ENCODE peak calls at places on chromosomes 1 and 21, in eight cellular contexts. N is NT2/D1; B is body of pancreas; O is HCT116; M is A549; E is heart right ventricle; I is BE2C; T is effector memory CD4-positive, alpha-beta T cell. G is an unnamed sample.

GRCh38 chr1:107379826-107380225 is 239.0 kb downstream of the NTNG1 start:
- DNase-seq in I (no peak), O (no peak), N (no peak), E (no peak), M (no peak), B (no peak), T (no peak), G (no peak)

GRCh38 chr1:101238681-101239094 is 1.9 kb downstream of the S1PR1 start:
- DNase-seq in I (peak; percentile 90), E (peak; percentile 93), T (peak; percentile 68), M (peak; percentile 66), B (peak; percentile 80), O (peak; percentile 71), N (peak; percentile 78), G (peak; percentile 89)

GRCh38 chr1:156504062-156504813 is 3.7 kb upstream of the MEF2D start:
- DNase-seq in E (no peak), B (no peak), M (peak; percentile 62), T (no peak), N (no peak), I (no peak), O (no peak), G (no peak)

GRCh38 chr1:151294748-151295462 is 12.8 kb downstream of the ZNF687 start:
- DNase-seq in N (peak; percentile 87), I (no peak), E (no peak), T (no peak), O (no peak), M (no peak), B (no peak), G (no peak)

GRCh38 chr1:15469836-15470495 is 5.9 kb upstream of the CELA2B start:
- DNase-seq in O (no peak), T (no peak), B (no peak), M (no peak), E (no peak), N (no peak), I (no peak), G (no peak)

GRCh38 chr1:51768971-51769601 is 109.4 kb downstream of the NRDC start:
- DNase-seq in B (peak; percentile 24), O (peak; percentile 38), M (peak; percentile 65), N (peak; percentile 36), E (no peak), T (no peak), I (peak; percentile 9), G (no peak)

GRCh38 chr1:155858805-155859233 is 548 bp upstream of the SYT11 start:
- DNase-seq in B (peak; percentile 14), T (no peak), M (no peak), O (no peak), E (peak; percentile 5), I (no peak), N (no peak), G (no peak)

GRCh38 chr1:214503553-214503952 is 47.8 kb downstream of the PTPN14 start:
- DNase-seq in N (no peak), O (no peak), I (no peak), M (no peak), E (no peak), B (no peak), T (no peak), G (no peak)

GRCh38 chr21:31340499-31340898 is 3.6 kb downstream of the TIAM1 start:
- DNase-seq in E (no peak), I (no peak), T (no peak), M (no peak), O (no peak), N (no peak), B (no peak), G (no peak)

GRCh38 chr21:27833298-27833697 is 866.4 kb upstream of the ADAMTS5 start:
- DNase-seq in B (no peak), T (no peak), I (no peak), M (no peak), O (no peak), N (no peak), E (no peak), G (no peak)

GRCh38 chr1:80363689-80364475 is 1357.4 kb upstream of the ADGRL4 start:
- DNase-seq in N (no peak), M (no peak), I (no peak), B (no peak), T (no peak), E (no peak), O (no peak), G (no peak)

GRCh38 chr21:21268061-21268471 is 269.9 kb downstream of the NCAM2 start:
- DNase-seq in O (no peak), N (no peak), I (no peak), E (no peak), B (no peak), M (no peak), T (no peak), G (no peak)

GRCh38 chr1:208079161-208079560 is 165.0 kb downstream of the PLXNA2 start:
- DNase-seq in B (no peak), M (no peak), T (no peak), I (no peak), E (no peak), O (no peak), N (no peak), G (no peak)

GRCh38 chr1:39258146-39258924 is 53.8 kb downstream of the MACF1 start:
- DNase-seq in B (peak; percentile 76), I (peak; percentile 52), N (peak; percentile 81), O (peak; percentile 55), M (peak; percentile 64), E (peak; percentile 75), T (peak; percentile 38), G (peak; percentile 64)

DNA sequence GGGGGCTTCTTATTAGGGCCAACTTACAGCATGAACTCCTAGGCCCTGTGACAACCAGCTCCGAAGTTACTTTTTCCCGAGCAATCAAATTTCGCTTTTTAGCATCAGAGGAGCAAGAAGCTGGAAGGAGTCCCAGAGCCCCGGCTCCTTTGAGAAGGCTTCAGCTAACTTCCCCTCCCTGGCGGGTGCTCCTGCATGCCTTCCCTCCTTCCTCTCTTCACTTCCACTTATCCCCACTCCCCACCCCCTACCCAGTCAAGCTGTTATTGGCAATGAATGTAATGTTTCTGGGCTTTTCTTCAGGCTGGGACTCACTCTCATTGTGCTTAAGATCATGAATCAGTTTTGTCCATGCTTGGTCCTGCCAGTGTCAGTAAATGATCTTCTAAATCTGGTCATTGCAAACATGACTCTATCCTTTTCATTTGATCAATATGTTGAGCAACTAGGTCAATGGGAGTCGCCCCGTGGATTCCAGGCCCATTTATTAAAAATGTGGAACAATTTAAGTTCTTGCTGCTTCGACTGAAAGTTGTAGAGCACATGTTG is 94.5 kb upstream of the TSPAN2 start:
- DNase-seq in E (peak; percentile 23), T (no peak), I (no peak), O (no peak), B (no peak), N (no peak), M (no peak), G (no peak)
- H3K4me1 ChIP-seq in E (peaks cover 27% of the 10 kb centered on the region), T (no peaks in the 10 kb centered on the region), I (no peaks in the 10 kb centered on the region), O (peaks cover 34% of the 10 kb centered on the region), B (no peaks in the 10 kb centered on the region), N (no peaks in the 10 kb centered on the region), M (peaks cover 42% of the 10 kb centered on the region), G (peaks cover 2% of the 10 kb centered on the region)

DNA sequence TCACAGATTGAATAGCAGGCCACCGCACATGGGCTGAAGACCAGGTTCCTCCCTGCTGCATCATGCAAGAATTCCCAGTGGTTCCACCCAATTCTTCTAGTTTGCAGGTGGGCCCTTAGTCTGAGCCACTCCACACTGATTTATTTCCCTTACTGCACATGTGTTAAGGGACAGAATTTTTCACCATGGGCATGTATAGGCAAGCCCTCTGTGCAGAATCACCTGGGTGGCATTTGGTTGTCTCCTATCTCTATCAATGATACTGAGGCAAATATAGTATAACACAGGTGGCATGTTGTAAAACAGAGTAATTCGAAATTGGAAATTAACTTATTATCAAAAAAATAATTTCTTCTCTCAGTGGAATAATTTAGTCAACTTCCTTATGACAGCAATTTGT is 1892.4 kb downstream of the NCAM2 start:
- DNase-seq in B (no peak), T (no peak), E (no peak), O (no peak), I (no peak), N (no peak), M (no peak), G (no peak)
- H3K9me3 ChIP-seq in B (no peaks in the 10 kb centered on the region), T (no peaks in the 10 kb centered on the region), E (no peaks in the 10 kb centered on the region), O (peaks cover 18% of the 10 kb centered on the region), I (no peaks in the 10 kb centered on the region), N (no peaks in the 10 kb centered on the region), M (no peaks in the 10 kb centered on the region), G (no peaks in the 10 kb centered on the region)

DNA sequence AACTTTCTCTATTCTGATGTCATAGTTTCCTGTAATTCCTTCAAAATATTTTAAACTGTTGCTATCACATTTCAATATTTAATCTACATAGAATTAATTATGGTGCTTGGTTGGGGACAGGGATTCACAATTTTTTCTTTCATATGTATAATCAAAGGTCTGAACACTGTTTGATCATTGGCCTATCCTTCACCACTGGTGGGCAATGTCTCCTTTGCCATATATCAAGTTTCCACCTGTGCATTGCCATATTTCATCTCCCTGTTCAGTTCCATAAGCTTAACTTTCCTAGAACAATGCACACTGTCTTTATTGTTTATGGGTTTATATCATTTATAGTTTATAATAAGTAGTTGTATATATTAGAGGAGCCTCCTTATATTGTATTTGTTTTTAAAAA is 374.9 kb upstream of the PTBP2 start:
- DNase-seq in B (no peak), N (no peak), T (no peak), O (no peak), I (no peak), M (no peak), E (no peak), G (no peak)
- H3K4me1 ChIP-seq in B (no peaks in the 10 kb centered on the region), N (no peaks in the 10 kb centered on the region), T (no peaks in the 10 kb centered on the region), O (no peaks in the 10 kb centered on the region), I (no peaks in the 10 kb centered on the region), M (no peaks in the 10 kb centered on the region), E (no peaks in the 10 kb centered on the region), G (no peaks in the 10 kb centered on the region)

GRCh38 chr1:4309676-4310320 is 344.6 kb upstream of the AJAP1 start:
- DNase-seq in O (no peak), T (no peak), N (no peak), E (no peak), M (no peak), I (no peak), B (no peak), G (no peak)

GRCh38 chr1:4306559-4307467 is 347.6 kb upstream of the AJAP1 start:
- DNase-seq in O (no peak), I (no peak), T (no peak), M (no peak), N (no peak), E (peak; percentile 7), B (no peak), G (no peak)

GRCh38 chr1:4308826-4309225 is 345.6 kb upstream of the AJAP1 start:
- DNase-seq in B (no peak), N (no peak), O (no peak), I (no peak), T (no peak), E (no peak), M (no peak), G (no peak)

GRCh38 chr1:4307468-4307845 is 347.0 kb upstream of the AJAP1 start:
- DNase-seq in N (no peak), T (no peak), E (no peak), I (no peak), O (no peak), B (no peak), M (no peak), G (no peak)

GRCh38 chr1:4307911-4308545 is 346.4 kb upstream of the AJAP1 start:
- DNase-seq in B (no peak), I (no peak), M (no peak), O (no peak), T (no peak), N (no peak), E (no peak), G (no peak)
- H3K9me3 ChIP-seq in B (no peaks in the 10 kb centered on the region), I (no peaks in the 10 kb centered on the region), M (no peaks in the 10 kb centered on the region), O (no peaks in the 10 kb centered on the region), T (no peaks in the 10 kb centered on the region), N (peaks cover 22% of the 10 kb centered on the region), E (no peaks in the 10 kb centered on the region), G (no peaks in the 10 kb centered on the region)

GRCh38 chr1:198622532-198623218 is 16.2 kb upstream of the PTPRC start:
- DNase-seq in O (no peak), T (no peak), I (no peak), E (no peak), M (no peak), N (no peak), B (no peak), G (no peak)
- H3K4me1 ChIP-seq in O (no peaks in the 10 kb centered on the region), T (peaks cover 64% of the 10 kb centered on the region), I (no peaks in the 10 kb centered on the region), E (peaks cover 42% of the 10 kb centered on the region), M (no peaks in the 10 kb centered on the region), N (no peaks in the 10 kb centered on the region), B (no peaks in the 10 kb centered on the region), G (no peaks in the 10 kb centered on the region)